ENCODE peak calls at places on chromosomes 7 and 10, in eight cellular contexts. One of them, this sample, is unnamed.

GRCh38 chr10:68938117-68938516 is 17.9 kb upstream of the DDX21 start:
- DNase-seq in NCI-H1105: no peak
- DNase-seq in activated CD4-positive, alpha-beta T cell treated with anti-CD3 and anti-CD28 coated beads, Interleukin-2, amount 50 U/mL, for 48 hours: no peak
- DNase-seq in iris pigment epithelial cell: peak
- DNase-seq in DMS153: no peak
- DNase-seq in AG09319: no peak
- DNase-seq in caudate nucleus: no peak
- DNase-seq in activated T-helper 2 cell treated with anti-CD3 and anti-CD28 coated beads, Interferon-gamma antibody, Interleukin-2, Interleukin-4, amounts not matched to agents 10 μg/mL and 5 μg/mL and 100 μg/mL, durations not matched to agents 14 hours and 24 hours and 36 hours: no peak
- DNase-seq in this sample: no peak

GRCh38 chr7:80379034-80379433 is 132.8 kb downstream of the GNAT3 start:
- DNase-seq in NCI-H1105: no peak
- DNase-seq in activated CD4-positive, alpha-beta T cell treated with anti-CD3 and anti-CD28 coated beads, Interleukin-2, amount 50 U/mL, for 48 hours: no peak
- DNase-seq in iris pigment epithelial cell: peak
- DNase-seq in DMS153: no peak
- DNase-seq in AG09319: peak
- DNase-seq in caudate nucleus: no peak
- DNase-seq in activated T-helper 2 cell treated with anti-CD3 and anti-CD28 coated beads, Interferon-gamma antibody, Interleukin-2, Interleukin-4, amounts not matched to agents 10 μg/mL and 5 μg/mL and 100 μg/mL, durations not matched to agents 14 hours and 24 hours and 36 hours: no peak
- DNase-seq in this sample: no peak

GRCh38 chr7:45394117-45394708 is 180.0 kb upstream of the ADCY1 start:
- DNase-seq in NCI-H1105: no peak
- DNase-seq in activated CD4-positive, alpha-beta T cell treated with anti-CD3 and anti-CD28 coated beads, Interleukin-2, amount 50 U/mL, for 48 hours: no peak
- DNase-seq in iris pigment epithelial cell: no peak
- DNase-seq in DMS153: no peak
- DNase-seq in AG09319: no peak
- DNase-seq in caudate nucleus: no peak
- DNase-seq in activated T-helper 2 cell treated with anti-CD3 and anti-CD28 coated beads, Interferon-gamma antibody, Interleukin-2, Interleukin-4, amounts not matched to agents 10 μg/mL and 5 μg/mL and 100 μg/mL, durations not matched to agents 14 hours and 24 hours and 36 hours: no peak
- DNase-seq in this sample: no peak

GRCh38 chr7:28002638-28003037 is 178.0 kb downstream of the JAZF1 start:
- DNase-seq in NCI-H1105: no peak
- DNase-seq in activated CD4-positive, alpha-beta T cell treated with anti-CD3 and anti-CD28 coated beads, Interleukin-2, amount 50 U/mL, for 48 hours: no peak
- DNase-seq in iris pigment epithelial cell: peak
- DNase-seq in DMS153: no peak
- DNase-seq in AG09319: no peak
- DNase-seq in caudate nucleus: no peak
- DNase-seq in activated T-helper 2 cell treated with anti-CD3 and anti-CD28 coated beads, Interferon-gamma antibody, Interleukin-2, Interleukin-4, amounts not matched to agents 10 μg/mL and 5 μg/mL and 100 μg/mL, durations not matched to agents 14 hours and 24 hours and 36 hours: no peak
- DNase-seq in this sample: no peak

GRCh38 chr7:63080831-63081230 is 917.8 kb upstream of the ZNF722 start:
- DNase-seq in NCI-H1105: no peak
- DNase-seq in activated CD4-positive, alpha-beta T cell treated with anti-CD3 and anti-CD28 coated beads, Interleukin-2, amount 50 U/mL, for 48 hours: no peak
- DNase-seq in iris pigment epithelial cell: no peak
- DNase-seq in DMS153: no peak
- DNase-seq in AG09319: no peak
- DNase-seq in caudate nucleus: no peak
- DNase-seq in activated T-helper 2 cell treated with anti-CD3 and anti-CD28 coated beads, Interferon-gamma antibody, Interleukin-2, Interleukin-4, amounts not matched to agents 10 μg/mL and 5 μg/mL and 100 μg/mL, durations not matched to agents 14 hours and 24 hours and 36 hours: no peak
- DNase-seq in this sample: no peak

GRCh38 chr7:94418851-94419250 is 24.2 kb downstream of the COL1A2 start:
- DNase-seq in NCI-H1105: no peak
- DNase-seq in activated CD4-positive, alpha-beta T cell treated with anti-CD3 and anti-CD28 coated beads, Interleukin-2, amount 50 U/mL, for 48 hours: no peak
- DNase-seq in iris pigment epithelial cell: no peak
- DNase-seq in DMS153: no peak
- DNase-seq in AG09319: no peak
- DNase-seq in caudate nucleus: no peak
- DNase-seq in activated T-helper 2 cell treated with anti-CD3 and anti-CD28 coated beads, Interferon-gamma antibody, Interleukin-2, Interleukin-4, amounts not matched to agents 10 μg/mL and 5 μg/mL and 100 μg/mL, durations not matched to agents 14 hours and 24 hours and 36 hours: no peak
- DNase-seq in this sample: no peak

GRCh38 chr10:70682920-70683600 is 10.8 kb downstream of the ADAMTS14 start:
- DNase-seq in NCI-H1105: no peak
- DNase-seq in activated CD4-positive, alpha-beta T cell treated with anti-CD3 and anti-CD28 coated beads, Interleukin-2, amount 50 U/mL, for 48 hours: peak
- DNase-seq in iris pigment epithelial cell: no peak
- DNase-seq in DMS153: no peak
- DNase-seq in AG09319: no peak
- DNase-seq in caudate nucleus: no peak
- DNase-seq in activated T-helper 2 cell treated with anti-CD3 and anti-CD28 coated beads, Interferon-gamma antibody, Interleukin-2, Interleukin-4, amounts not matched to agents 10 μg/mL and 5 μg/mL and 100 μg/mL, durations not matched to agents 14 hours and 24 hours and 36 hours: no peak
- DNase-seq in this sample: no peak

GRCh38 chr10:124607693-124608092 is 136.5 kb downstream of the FAM53B start:
- DNase-seq in NCI-H1105: no peak
- DNase-seq in activated CD4-positive, alpha-beta T cell treated with anti-CD3 and anti-CD28 coated beads, Interleukin-2, amount 50 U/mL, for 48 hours: no peak
- DNase-seq in iris pigment epithelial cell: no peak
- DNase-seq in DMS153: no peak
- DNase-seq in AG09319: no peak
- DNase-seq in caudate nucleus: no peak
- DNase-seq in activated T-helper 2 cell treated with anti-CD3 and anti-CD28 coated beads, Interferon-gamma antibody, Interleukin-2, Interleukin-4, amounts not matched to agents 10 μg/mL and 5 μg/mL and 100 μg/mL, durations not matched to agents 14 hours and 24 hours and 36 hours: no peak
- DNase-seq in this sample: no peak

GRCh38 chr7:74453321-74454011 is at the start of gene GTF2IRD1:
- DNase-seq in NCI-H1105: peak
- DNase-seq in activated CD4-positive, alpha-beta T cell treated with anti-CD3 and anti-CD28 coated beads, Interleukin-2, amount 50 U/mL, for 48 hours: peak
- DNase-seq in iris pigment epithelial cell: peak
- DNase-seq in DMS153: no peak
- DNase-seq in AG09319: peak
- DNase-seq in caudate nucleus: peak
- DNase-seq in activated T-helper 2 cell treated with anti-CD3 and anti-CD28 coated beads, Interferon-gamma antibody, Interleukin-2, Interleukin-4, amounts not matched to agents 10 μg/mL and 5 μg/mL and 100 μg/mL, durations not matched to agents 14 hours and 24 hours and 36 hours: no peak
- DNase-seq in this sample: peak

GRCh38 chr10:454860-455259 is 234.6 kb downstream of the DIP2C start:
- DNase-seq in NCI-H1105: no peak
- DNase-seq in activated CD4-positive, alpha-beta T cell treated with anti-CD3 and anti-CD28 coated beads, Interleukin-2, amount 50 U/mL, for 48 hours: peak
- DNase-seq in iris pigment epithelial cell: peak
- DNase-seq in DMS153: peak
- DNase-seq in AG09319: peak
- DNase-seq in caudate nucleus: no peak
- DNase-seq in activated T-helper 2 cell treated with anti-CD3 and anti-CD28 coated beads, Interferon-gamma antibody, Interleukin-2, Interleukin-4, amounts not matched to agents 10 μg/mL and 5 μg/mL and 100 μg/mL, durations not matched to agents 14 hours and 24 hours and 36 hours: no peak
- DNase-seq in this sample: no peak

GRCh38 chr7:145212050-145212449 is 376.2 kb upstream of the TPK1 start:
- DNase-seq in NCI-H1105: no peak
- DNase-seq in activated CD4-positive, alpha-beta T cell treated with anti-CD3 and anti-CD28 coated beads, Interleukin-2, amount 50 U/mL, for 48 hours: no peak
- DNase-seq in iris pigment epithelial cell: peak
- DNase-seq in DMS153: no peak
- DNase-seq in AG09319: no peak
- DNase-seq in caudate nucleus: peak
- DNase-seq in activated T-helper 2 cell treated with anti-CD3 and anti-CD28 coated beads, Interferon-gamma antibody, Interleukin-2, Interleukin-4, amounts not matched to agents 10 μg/mL and 5 μg/mL and 100 μg/mL, durations not matched to agents 14 hours and 24 hours and 36 hours: no peak
- DNase-seq in this sample: no peak

GRCh38 chr7:141992154-141992553 is 3.5 kb upstream of the MGAM start:
- DNase-seq in NCI-H1105: no peak
- DNase-seq in activated CD4-positive, alpha-beta T cell treated with anti-CD3 and anti-CD28 coated beads, Interleukin-2, amount 50 U/mL, for 48 hours: no peak
- DNase-seq in iris pigment epithelial cell: no peak
- DNase-seq in DMS153: no peak
- DNase-seq in AG09319: no peak
- DNase-seq in caudate nucleus: no peak
- DNase-seq in activated T-helper 2 cell treated with anti-CD3 and anti-CD28 coated beads, Interferon-gamma antibody, Interleukin-2, Interleukin-4, amounts not matched to agents 10 μg/mL and 5 μg/mL and 100 μg/mL, durations not matched to agents 14 hours and 24 hours and 36 hours: no peak
- DNase-seq in this sample: no peak

GRCh38 chr10:4733843-4734224 is 92.2 kb upstream of the AKR1E2 start:
- DNase-seq in NCI-H1105: no peak
- DNase-seq in activated CD4-positive, alpha-beta T cell treated with anti-CD3 and anti-CD28 coated beads, Interleukin-2, amount 50 U/mL, for 48 hours: no peak
- DNase-seq in iris pigment epithelial cell: no peak
- DNase-seq in DMS153: no peak
- DNase-seq in AG09319: no peak
- DNase-seq in caudate nucleus: no peak
- DNase-seq in activated T-helper 2 cell treated with anti-CD3 and anti-CD28 coated beads, Interferon-gamma antibody, Interleukin-2, Interleukin-4, amounts not matched to agents 10 μg/mL and 5 μg/mL and 100 μg/mL, durations not matched to agents 14 hours and 24 hours and 36 hours: no peak
- DNase-seq in this sample: no peak

GRCh38 chr7:141328290-141328689 is 222.9 kb upstream of the AGK start:
- DNase-seq in NCI-H1105: no peak
- DNase-seq in activated CD4-positive, alpha-beta T cell treated with anti-CD3 and anti-CD28 coated beads, Interleukin-2, amount 50 U/mL, for 48 hours: no peak
- DNase-seq in iris pigment epithelial cell: no peak
- DNase-seq in DMS153: no peak
- DNase-seq in AG09319: no peak
- DNase-seq in caudate nucleus: no peak
- DNase-seq in activated T-helper 2 cell treated with anti-CD3 and anti-CD28 coated beads, Interferon-gamma antibody, Interleukin-2, Interleukin-4, amounts not matched to agents 10 μg/mL and 5 μg/mL and 100 μg/mL, durations not matched to agents 14 hours and 24 hours and 36 hours: no peak
- DNase-seq in this sample: no peak

GRCh38 chr10:1156921-1157614 is 100.9 kb downstream of the WDR37 start:
- DNase-seq in NCI-H1105: no peak
- DNase-seq in activated CD4-positive, alpha-beta T cell treated with anti-CD3 and anti-CD28 coated beads, Interleukin-2, amount 50 U/mL, for 48 hours: no peak
- DNase-seq in iris pigment epithelial cell: no peak
- DNase-seq in DMS153: no peak
- DNase-seq in AG09319: no peak
- DNase-seq in caudate nucleus: no peak
- DNase-seq in activated T-helper 2 cell treated with anti-CD3 and anti-CD28 coated beads, Interferon-gamma antibody, Interleukin-2, Interleukin-4, amounts not matched to agents 10 μg/mL and 5 μg/mL and 100 μg/mL, durations not matched to agents 14 hours and 24 hours and 36 hours: no peak
- DNase-seq in this sample: no peak

GRCh38 chr10:13743101-13743693 is 156.4 kb downstream of the PRPF18 start:
- DNase-seq in NCI-H1105: no peak
- DNase-seq in activated CD4-positive, alpha-beta T cell treated with anti-CD3 and anti-CD28 coated beads, Interleukin-2, amount 50 U/mL, for 48 hours: no peak
- DNase-seq in iris pigment epithelial cell: peak
- DNase-seq in DMS153: no peak
- DNase-seq in AG09319: no peak
- DNase-seq in caudate nucleus: no peak
- DNase-seq in activated T-helper 2 cell treated with anti-CD3 and anti-CD28 coated beads, Interferon-gamma antibody, Interleukin-2, Interleukin-4, amounts not matched to agents 10 μg/mL and 5 μg/mL and 100 μg/mL, durations not matched to agents 14 hours and 24 hours and 36 hours: no peak
- DNase-seq in this sample: no peak

GRCh38 chr10:104122273-104123107 is 519 bp downstream of the SFR1 start:
- DNase-seq in NCI-H1105: no peak
- DNase-seq in activated CD4-positive, alpha-beta T cell treated with anti-CD3 and anti-CD28 coated beads, Interleukin-2, amount 50 U/mL, for 48 hours: no peak
- DNase-seq in iris pigment epithelial cell: no peak
- DNase-seq in DMS153: no peak
- DNase-seq in AG09319: no peak
- DNase-seq in caudate nucleus: no peak
- DNase-seq in activated T-helper 2 cell treated with anti-CD3 and anti-CD28 coated beads, Interferon-gamma antibody, Interleukin-2, Interleukin-4, amounts not matched to agents 10 μg/mL and 5 μg/mL and 100 μg/mL, durations not matched to agents 14 hours and 24 hours and 36 hours: no peak
- DNase-seq in this sample: peak

GRCh38 chr10:62528441-62528840 is 154.3 kb downstream of the ZNF365 start:
- DNase-seq in NCI-H1105: no peak
- DNase-seq in activated CD4-positive, alpha-beta T cell treated with anti-CD3 and anti-CD28 coated beads, Interleukin-2, amount 50 U/mL, for 48 hours: no peak
- DNase-seq in iris pigment epithelial cell: no peak
- DNase-seq in DMS153: no peak
- DNase-seq in AG09319: no peak
- DNase-seq in caudate nucleus: no peak
- DNase-seq in activated T-helper 2 cell treated with anti-CD3 and anti-CD28 coated beads, Interferon-gamma antibody, Interleukin-2, Interleukin-4, amounts not matched to agents 10 μg/mL and 5 μg/mL and 100 μg/mL, durations not matched to agents 14 hours and 24 hours and 36 hours: no peak
- DNase-seq in this sample: no peak

GRCh38 chr10:122154733-122155366 is 116.2 kb upstream of the BTBD16 start:
- DNase-seq in NCI-H1105: no peak
- DNase-seq in activated CD4-positive, alpha-beta T cell treated with anti-CD3 and anti-CD28 coated beads, Interleukin-2, amount 50 U/mL, for 48 hours: no peak
- DNase-seq in iris pigment epithelial cell: peak
- DNase-seq in DMS153: peak
- DNase-seq in AG09319: peak
- DNase-seq in caudate nucleus: peak
- DNase-seq in activated T-helper 2 cell treated with anti-CD3 and anti-CD28 coated beads, Interferon-gamma antibody, Interleukin-2, Interleukin-4, amounts not matched to agents 10 μg/mL and 5 μg/mL and 100 μg/mL, durations not matched to agents 14 hours and 24 hours and 36 hours: no peak
- DNase-seq in this sample: no peak

GRCh38 chr7:114081606-114082425 is 163.0 kb upstream of the PPP1R3A start:
- DNase-seq in NCI-H1105: peak
- DNase-seq in activated CD4-positive, alpha-beta T cell treated with anti-CD3 and anti-CD28 coated beads, Interleukin-2, amount 50 U/mL, for 48 hours: no peak
- DNase-seq in iris pigment epithelial cell: peak
- DNase-seq in DMS153: peak
- DNase-seq in AG09319: peak
- DNase-seq in caudate nucleus: no peak
- DNase-seq in activated T-helper 2 cell treated with anti-CD3 and anti-CD28 coated beads, Interferon-gamma antibody, Interleukin-2, Interleukin-4, amounts not matched to agents 10 μg/mL and 5 μg/mL and 100 μg/mL, durations not matched to agents 14 hours and 24 hours and 36 hours: no peak
- DNase-seq in this sample: peak

GRCh38 chr7:6384327-6384726 is 63.4 kb downstream of the DAGLB start:
- DNase-seq in NCI-H1105: no peak
- DNase-seq in activated CD4-positive, alpha-beta T cell treated with anti-CD3 and anti-CD28 coated beads, Interleukin-2, amount 50 U/mL, for 48 hours: no peak
- DNase-seq in iris pigment epithelial cell: no peak
- DNase-seq in DMS153: no peak
- DNase-seq in AG09319: no peak
- DNase-seq in caudate nucleus: no peak
- DNase-seq in activated T-helper 2 cell treated with anti-CD3 and anti-CD28 coated beads, Interferon-gamma antibody, Interleukin-2, Interleukin-4, amounts not matched to agents 10 μg/mL and 5 μg/mL and 100 μg/mL, durations not matched to agents 14 hours and 24 hours and 36 hours: no peak
- DNase-seq in this sample: no peak

GRCh38 chr7:140456627-140457051 is 22.7 kb downstream of the MKRN1 start:
- DNase-seq in NCI-H1105: no peak
- DNase-seq in activated CD4-positive, alpha-beta T cell treated with anti-CD3 and anti-CD28 coated beads, Interleukin-2, amount 50 U/mL, for 48 hours: no peak
- DNase-seq in iris pigment epithelial cell: no peak
- DNase-seq in DMS153: no peak
- DNase-seq in AG09319: no peak
- DNase-seq in caudate nucleus: no peak
- DNase-seq in activated T-helper 2 cell treated with anti-CD3 and anti-CD28 coated beads, Interferon-gamma antibody, Interleukin-2, Interleukin-4, amounts not matched to agents 10 μg/mL and 5 μg/mL and 100 μg/mL, durations not matched to agents 14 hours and 24 hours and 36 hours: no peak
- DNase-seq in this sample: no peak

GRCh38 chr7:84492565-84493034 is 298.0 kb upstream of the SEMA3A start:
- DNase-seq in NCI-H1105: no peak
- DNase-seq in activated CD4-positive, alpha-beta T cell treated with anti-CD3 and anti-CD28 coated beads, Interleukin-2, amount 50 U/mL, for 48 hours: no peak
- DNase-seq in iris pigment epithelial cell: no peak
- DNase-seq in DMS153: no peak
- DNase-seq in AG09319: peak
- DNase-seq in caudate nucleus: no peak
- DNase-seq in activated T-helper 2 cell treated with anti-CD3 and anti-CD28 coated beads, Interferon-gamma antibody, Interleukin-2, Interleukin-4, amounts not matched to agents 10 μg/mL and 5 μg/mL and 100 μg/mL, durations not matched to agents 14 hours and 24 hours and 36 hours: no peak
- DNase-seq in this sample: no peak

GRCh38 chr10:129365767-129366400 is 101.2 kb upstream of the MGMT start:
- DNase-seq in NCI-H1105: no peak
- DNase-seq in activated CD4-positive, alpha-beta T cell treated with anti-CD3 and anti-CD28 coated beads, Interleukin-2, amount 50 U/mL, for 48 hours: peak
- DNase-seq in iris pigment epithelial cell: no peak
- DNase-seq in DMS153: no peak
- DNase-seq in AG09319: no peak
- DNase-seq in caudate nucleus: no peak
- DNase-seq in activated T-helper 2 cell treated with anti-CD3 and anti-CD28 coated beads, Interferon-gamma antibody, Interleukin-2, Interleukin-4, amounts not matched to agents 10 μg/mL and 5 μg/mL and 100 μg/mL, durations not matched to agents 14 hours and 24 hours and 36 hours: no peak
- DNase-seq in this sample: no peak

GRCh38 chr7:127644484-127644883 is 7.5 kb upstream of the SND1 start:
- DNase-seq in NCI-H1105: no peak
- DNase-seq in activated CD4-positive, alpha-beta T cell treated with anti-CD3 and anti-CD28 coated beads, Interleukin-2, amount 50 U/mL, for 48 hours: no peak
- DNase-seq in iris pigment epithelial cell: peak
- DNase-seq in DMS153: no peak
- DNase-seq in AG09319: no peak
- DNase-seq in caudate nucleus: no peak
- DNase-seq in activated T-helper 2 cell treated with anti-CD3 and anti-CD28 coated beads, Interferon-gamma antibody, Interleukin-2, Interleukin-4, amounts not matched to agents 10 μg/mL and 5 μg/mL and 100 μg/mL, durations not matched to agents 14 hours and 24 hours and 36 hours: no peak
- DNase-seq in this sample: no peak